ENCODE peak calls at places on chromosome 2, in six cellular contexts. C is gastrocnemius medialis, S is left lung, U is neural progenitor cell, R is aorta, Z is mammary epithelial cell. J is an unnamed sample.
A peak's percentile ranks its signal among the peaks of the same experiment; 100 is the strongest.

GRCh38 chr2:232927793-232928563 is 57.9 kb downstream of the SNORC start:
- DNase-seq in C (no peak), S (no peak), U (peak; percentile 90), R (no peak), Z (no peak), J (peak; percentile 11)

GRCh38 chr2:43139501-43139900 is 86.9 kb downstream of the ZFP36L2 start:
- DNase-seq in C (no peak), S (peak; percentile 32), U (no peak), R (peak; percentile 46), Z (no peak), J (no peak)

GRCh38 chr2:120754067-120754960 is 18.6 kb downstream of the GLI2 start:
- DNase-seq in C (no peak), S (no peak), U (no peak), R (peak; percentile 17), Z (no peak), J (no peak)

GRCh38 chr2:225462945-225463344 is 63.4 kb downstream of the NYAP2 start:
- DNase-seq in C (no peak), S (no peak), U (no peak), R (no peak), Z (no peak), J (no peak)

GRCh38 chr2:104412384-104412783 is 441.5 kb upstream of the POU3F3 start:
- DNase-seq in C (no peak), S (no peak), U (peak; percentile 61), R (no peak), Z (no peak), J (no peak)

GRCh38 chr2:48940606-48941005 is 185.1 kb upstream of the LHCGR start:
- DNase-seq in C (no peak), S (no peak), U (no peak), R (no peak), Z (no peak), J (no peak)

GRCh38 chr2:188668017-188668663 is 306.0 kb upstream of the COL3A1 start:
- DNase-seq in C (no peak), S (no peak), U (no peak), R (no peak), Z (no peak), J (no peak)

GRCh38 chr2:16525265-16525887 is 140.3 kb downstream of the CYRIA start:
- DNase-seq in C (no peak), S (no peak), U (peak; percentile 50), R (no peak), Z (peak; percentile 10), J (no peak)

GRCh38 chr2:10245021-10245420 is 57.7 kb upstream of the HPCAL1 start:
- DNase-seq in C (no peak), S (peak; percentile 20), U (no peak), R (peak; percentile 61), Z (no peak), J (no peak)

GRCh38 chr2:205089958-205090357 is 544.7 kb downstream of the PARD3B start:
- DNase-seq in C (no peak), S (no peak), U (no peak), R (no peak), Z (no peak), J (no peak)

GRCh38 chr2:104502904-104503303 is 351.0 kb upstream of the POU3F3 start:
- DNase-seq in C (no peak), S (no peak), U (peak; percentile 14), R (no peak), Z (no peak), J (no peak)

DNA sequence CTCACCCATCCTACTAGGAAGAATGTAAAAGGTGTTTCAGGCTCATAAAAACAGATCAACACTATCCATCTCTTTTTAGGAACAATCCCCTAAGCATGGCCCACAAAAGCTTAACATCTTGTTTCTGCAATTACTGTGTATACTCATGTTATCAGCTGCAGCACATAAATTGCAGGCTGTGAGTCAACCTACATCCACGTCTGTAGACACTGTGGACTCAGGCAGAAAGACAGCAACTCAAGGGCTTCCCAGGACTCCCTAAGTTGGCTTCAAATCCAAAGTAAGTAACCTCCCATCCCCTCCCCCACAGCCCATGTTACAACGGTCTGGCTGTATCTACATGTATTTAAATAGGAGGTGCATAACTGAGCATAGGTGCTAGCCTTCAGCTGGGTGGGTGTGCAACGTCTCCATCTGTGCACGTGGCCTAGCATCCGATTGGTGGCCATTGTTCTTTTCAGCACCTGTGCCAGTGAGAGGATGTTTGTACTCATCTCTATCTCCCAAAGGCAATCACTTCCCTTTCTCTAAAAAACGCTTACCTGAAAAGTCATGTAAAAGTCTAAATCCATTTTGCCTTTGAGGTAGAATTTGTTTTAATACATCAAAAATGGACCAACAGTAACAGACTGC is 30.0 kb downstream of the UXS1 start:
- DNase-seq in C (no peak), S (no peak), U (no peak), R (no peak), Z (no peak), J (no peak)
- H3K4me1 ChIP-seq in C (peaks cover 16% of the 10 kb centered on the region), S (peaks cover 11% of the 10 kb centered on the region), U (peaks cover 37% of the 10 kb centered on the region), R (no peaks in the 10 kb centered on the region), Z (peaks cover 7% of the 10 kb centered on the region), J (peaks cover 65% of the 10 kb centered on the region)

GRCh38 chr2:168192839-168193616 is 54.4 kb downstream of the STK39 start:
- DNase-seq in C (no peak), S (no peak), U (no peak), R (no peak), Z (no peak), J (peak; percentile 70)

GRCh38 chr2:168194784-168195522 is 52.4 kb downstream of the STK39 start:
- DNase-seq in C (no peak), S (no peak), U (no peak), R (no peak), Z (no peak), J (no peak)

GRCh38 chr2:168190590-168191336 is 56.6 kb downstream of the STK39 start:
- DNase-seq in C (no peak), S (no peak), U (peak; percentile 72), R (no peak), Z (no peak), J (no peak)

GRCh38 chr2:168189835-168190426 is 57.5 kb downstream of the STK39 start:
- DNase-seq in C (no peak), S (no peak), U (no peak), R (no peak), Z (peak; percentile 83), J (no peak)

GRCh38 chr2:168192143-168192785 is 55.1 kb downstream of the STK39 start:
- DNase-seq in C (no peak), S (no peak), U (no peak), R (no peak), Z (no peak), J (no peak)
- H3K4me1 ChIP-seq in C (no peaks in the 10 kb centered on the region), S (peaks cover 17% of the 10 kb centered on the region), U (peaks cover 53% of the 10 kb centered on the region), R (no peaks in the 10 kb centered on the region), Z (peaks cover 31% of the 10 kb centered on the region), J (peaks cover 80% of the 10 kb centered on the region)

GRCh38 chr2:98614024-98614739 is 5.8 kb downstream of the UNC50 start:
- DNase-seq in C (no peak), S (no peak), U (no peak), R (no peak), Z (no peak), J (no peak)
- H3K4me1 ChIP-seq in C (peaks cover 18% of the 10 kb centered on the region), S (peaks cover 14% of the 10 kb centered on the region), U (peaks cover 6% of the 10 kb centered on the region), R (peaks cover 14% of the 10 kb centered on the region), Z (peaks cover 14% of the 10 kb centered on the region), J (peaks cover 24% of the 10 kb centered on the region)

GRCh38 chr2:53787911-53788289 is 1.1 kb downstream of the ERLEC1 start:
- DNase-seq in C (no peak), S (no peak), U (no peak), R (no peak), Z (peak; percentile 26), J (no peak)

GRCh38 chr2:53785378-53785777 is 1.4 kb downstream of the ASB3 start:
- DNase-seq in C (no peak), S (no peak), U (no peak), R (no peak), Z (no peak), J (no peak)

GRCh38 chr2:53787255-53787910 is 539 bp downstream of the ERLEC1 start:
- DNase-seq in C (no peak), S (no peak), U (no peak), R (no peak), Z (peak; percentile 26), J (peak; percentile 46)

GRCh38 chr2:53784431-53784830 is 2.3 kb downstream of the ASB3 start:
- DNase-seq in C (no peak), S (no peak), U (no peak), R (no peak), Z (peak; percentile 34), J (no peak)

GRCh38 chr2:53786371-53787254 is at the start of the genes ASB3 and ERLEC1:
- DNase-seq in C (peak; percentile 84), S (peak; percentile 92), U (peak; percentile 95), R (peak; percentile 97), Z (peak; percentile 83), J (peak; percentile 88)
- H3K4me1 ChIP-seq in C (peaks cover 31% of the 10 kb centered on the region), S (peaks cover 8% of the 10 kb centered on the region), U (peaks cover 21% of the 10 kb centered on the region), R (peaks cover 6% of the 10 kb centered on the region), Z (peaks cover 21% of the 10 kb centered on the region), J (peaks cover 49% of the 10 kb centered on the region)

GRCh38 chr2:69768789-69769188 is 26.9 kb downstream of the ANXA4 start:
- DNase-seq in C (no peak), S (no peak), U (no peak), R (no peak), Z (no peak), J (no peak)
- H3K4me1 ChIP-seq in C (peaks cover 90% of the 10 kb centered on the region), S (peaks cover 15% of the 10 kb centered on the region), U (no peaks in the 10 kb centered on the region), R (peaks cover 9% of the 10 kb centered on the region), Z (peaks cover 60% of the 10 kb centered on the region), J (peaks cover 25% of the 10 kb centered on the region)

GRCh38 chr2:230877131-230877736 is 12.5 kb downstream of the ITM2C start:
- DNase-seq in C (no peak), S (no peak), U (no peak), R (peak; percentile 72), Z (no peak), J (no peak)

GRCh38 chr2:230874456-230874855 is 9.7 kb downstream of the ITM2C start:
- DNase-seq in C (no peak), S (no peak), U (no peak), R (no peak), Z (no peak), J (no peak)

GRCh38 chr2:230873670-230874401 is 9.1 kb downstream of the ITM2C start:
- DNase-seq in C (no peak), S (no peak), U (no peak), R (no peak), Z (no peak), J (no peak)

GRCh38 chr2:230874876-230875275 is 10.1 kb downstream of the ITM2C start:
- DNase-seq in C (no peak), S (no peak), U (no peak), R (no peak), Z (no peak), J (no peak)

GRCh38 chr2:230875347-230876315 is 10.9 kb downstream of the ITM2C start:
- DNase-seq in C (no peak), S (no peak), U (no peak), R (no peak), Z (no peak), J (no peak)
- H3K4me1 ChIP-seq in C (peaks cover 8% of the 10 kb centered on the region), S (no peaks in the 10 kb centered on the region), U (peaks cover 16% of the 10 kb centered on the region), R (peaks cover 4% of the 10 kb centered on the region), Z (no peaks in the 10 kb centered on the region), J (peaks cover 22% of the 10 kb centered on the region)